ENCODE peak calls at places on chromosomes 13 and 19, in five cellular contexts. Z is activated naive CD8-positive, alpha-beta T cell treated with anti-CD3 and anti-CD28 coated beads, Interleukin-2, amount 50 U/mL, for 24 hours; A is mucosa of descending colon; J is upper lobe of left lung; Q is central memory CD8-positive, alpha-beta T cell. S is an unnamed sample.
A peak's percentile ranks its signal among the peaks of the same experiment; 100 is the strongest.

GRCh38 chr19:55642153-55643002 is 1.1 kb upstream of the ZNF581 start:
- ATAC-seq in A (peak; percentile 19), Q (no peak), Z (peak; percentile 18), J (no peak), S (peak; percentile 15)

GRCh38 chr13:98648141-98648540 is 71.2 kb upstream of the STK24 start:
- ATAC-seq in Q (no peak), Z (no peak), J (no peak), A (peak; percentile 75), S (no peak)

GRCh38 chr13:32384702-32385101 is 43.2 kb downstream of the N4BP2L1 start:
- ATAC-seq in Z (no peak), Q (no peak), A (no peak), J (no peak), S (no peak)

GRCh38 chr13:23687614-23688013 is 117.4 kb downstream of the TNFRSF19 start:
- ATAC-seq in J (no peak), A (no peak), Z (no peak), Q (no peak), S (no peak)

GRCh38 chr19:39166571-39167391 is 30.0 kb upstream of the NCCRP1 start:
- ATAC-seq in A (peak; percentile 85), Z (peak; percentile 8), J (peak; percentile 42), Q (no peak), S (no peak)

GRCh38 chr13:40993119-40993518 is 26.0 kb downstream of the ELF1 start:
- ATAC-seq in J (peak; percentile 20), Z (no peak), Q (no peak), A (peak; percentile 27), S (no peak)

GRCh38 chr19:39362682-39363657 is 20.7 kb downstream of the SAMD4B start:
- ATAC-seq in Z (no peak), J (peak; percentile 68), A (peak; percentile 20), Q (no peak), S (no peak)

GRCh38 chr13:106110241-106110855 is 425.1 kb downstream of the EFNB2 start:
- ATAC-seq in A (no peak), Z (no peak), Q (no peak), J (no peak), S (no peak)

GRCh38 chr13:78993792-78994191 is 334.8 kb upstream of the OBI1 start:
- ATAC-seq in Z (no peak), A (no peak), Q (no peak), J (no peak), S (no peak)